ENCODE peak calls at places on chromosomes 5 and 9, in nine cellular contexts. P is lower leg skin, Z is fibroblast of the aortic adventitia, D is SK-N-SH, S is heart left ventricle, T is breast epithelium, G is bronchial epithelial cell, X is tibial artery, V is fibroblast of pulmonary artery. A is an unnamed sample.

GRCh38 chr9:96241391-96241809 is 60.6 kb downstream of the HSD17B3 start:
- DNase-seq in D (no peak), X (no peak), T (peak), Z (no peak), P (no peak), S (no peak), G (peak), V (no peak), A (no peak)

GRCh38 chr9:76302947-76303550 is 91.2 kb downstream of the RFK start:
- DNase-seq in S (no peak), T (no peak), V (peak), P (no peak), Z (peak), G (peak), X (no peak), D (peak), A (peak)

GRCh38 chr5:176875783-176876505 is 23.2 kb downstream of the HK3 start:
- DNase-seq in S (no peak), V (no peak), Z (no peak), D (no peak), X (no peak), G (no peak), T (no peak), P (no peak), A (no peak)

GRCh38 chr9:76887951-76888350 is 18.0 kb downstream of the PRUNE2 start:
- DNase-seq in D (no peak), G (no peak), P (no peak), T (no peak), X (no peak), Z (no peak), V (no peak), S (no peak), A (no peak)

GRCh38 chr5:35230043-35230611 is at the start of gene PRLR:
- DNase-seq in Z (peak), S (peak), D (peak), T (peak), G (peak), V (peak), X (peak), P (peak), A (peak)

GRCh38 chr5:176779537-176779936 is 30.8 kb upstream of the UNC5A start:
- DNase-seq in T (no peak), Z (no peak), G (no peak), S (no peak), V (no peak), X (peak), P (no peak), D (no peak), A (no peak)

GRCh38 chr9:133514475-133515239 is 10.1 kb downstream of the MYMK start:
- DNase-seq in T (no peak), V (no peak), S (peak), Z (peak), D (peak), X (no peak), P (no peak), G (no peak), A (no peak)

GRCh38 chr9:86287013-86287412 is 4.7 kb upstream of the ISCA1 start:
- DNase-seq in X (no peak), Z (peak), D (peak), S (no peak), V (peak), P (no peak), G (peak), T (no peak), A (peak)

GRCh38 chr9:107749787-107750444 is 260.3 kb upstream of the KLF4 start:
- DNase-seq in S (peak), V (peak), D (no peak), X (peak), T (peak), P (peak), Z (peak), G (peak), A (peak)

GRCh38 chr9:116115731-116116353 is 37.7 kb upstream of the PAPPA start:
- DNase-seq in D (no peak), X (no peak), T (no peak), S (no peak), V (peak), Z (peak), P (no peak), G (no peak), A (peak)

GRCh38 chr9:93761822-93762221 is 185.4 kb downstream of the PHF2 start:
- DNase-seq in S (no peak), Z (no peak), V (no peak), P (no peak), D (no peak), X (no peak), T (no peak), G (no peak), A (no peak)

GRCh38 chr9:91560301-91560700 is 136.7 kb upstream of the NFIL3 start:
- DNase-seq in S (no peak), P (no peak), Z (peak), V (peak), X (no peak), D (no peak), G (no peak), T (no peak), A (peak)

GRCh38 chr9:124478014-124478753 is 27.9 kb downstream of the ADGRD2 start:
- DNase-seq in S (no peak), G (no peak), P (no peak), T (no peak), D (peak), Z (no peak), V (no peak), X (no peak), A (no peak)

GRCh38 chr9:4714266-4715016 is 26.6 kb downstream of the AK3 start:
- DNase-seq in P (no peak), G (no peak), Z (no peak), T (no peak), S (no peak), X (no peak), D (no peak), V (peak), A (peak)

GRCh38 chr5:7473668-7474215 is 77.8 kb downstream of the ADCY2 start:
- DNase-seq in V (no peak), S (no peak), G (no peak), X (no peak), D (no peak), P (no peak), Z (no peak), T (no peak), A (no peak)

GRCh38 chr5:162163663-162164062 is 96.1 kb downstream of the GABRG2 start:
- DNase-seq in X (no peak), D (no peak), G (no peak), S (no peak), Z (no peak), T (no peak), V (no peak), P (no peak), A (no peak)

GRCh38 chr9:89374176-89374575 is 55.9 kb downstream of the SECISBP2 start:
- DNase-seq in S (no peak), V (peak), P (no peak), Z (no peak), X (no peak), T (no peak), G (no peak), D (no peak), A (peak)

GRCh38 chr5:112886975-112887374 is 25.9 kb downstream of the SRP19 start:
- DNase-seq in P (no peak), S (no peak), V (no peak), G (no peak), X (no peak), Z (no peak), D (no peak), T (no peak), A (no peak)

GRCh38 chr5:122656107-122656506 is 118.8 kb upstream of the SNX2 start:
- DNase-seq in T (no peak), X (no peak), Z (no peak), D (no peak), V (no peak), S (no peak), G (peak), P (no peak), A (no peak)

GRCh38 chr9:129887210-129888084 is 52.2 kb downstream of the USP20 start:
- DNase-seq in V (peak), P (no peak), S (no peak), T (no peak), G (no peak), D (no peak), X (no peak), Z (peak), A (peak)

GRCh38 chr5:15209053-15209762 is 290.8 kb upstream of the FBXL7 start:
- DNase-seq in Z (peak), T (no peak), G (peak), P (no peak), S (no peak), D (peak), V (peak), X (no peak), A (no peak)

GRCh38 chr9:92439921-92440750 is 15.9 kb upstream of the OMD start:
- DNase-seq in T (no peak), P (no peak), S (no peak), Z (peak), G (peak), X (no peak), V (peak), D (no peak), A (peak)

GRCh38 chr9:72978724-72979123 is 25.9 kb upstream of the ALDH1A1 start:
- DNase-seq in P (no peak), G (peak), D (no peak), X (no peak), Z (peak), S (no peak), T (no peak), V (peak), A (peak)

GRCh38 chr9:133371261-133371711 is 4.6 kb downstream of the SURF4 start:
- DNase-seq in V (no peak), P (no peak), X (no peak), Z (no peak), G (no peak), S (no peak), D (no peak), T (no peak), A (no peak)

GRCh38 chr5:103587185-103587748 is 24.7 kb upstream of the NUDT12 start:
- DNase-seq in V (peak), X (no peak), P (no peak), G (peak), D (peak), Z (peak), S (no peak), T (no peak), A (peak)

GRCh38 chr9:77170991-77171699 is 6.2 kb upstream of the VPS13A start:
- DNase-seq in D (no peak), X (no peak), S (peak), T (no peak), P (no peak), G (no peak), V (no peak), Z (no peak), A (no peak)

GRCh38 chr5:171897231-171897630 is 109.2 kb downstream of the FBXW11 start:
- DNase-seq in Z (no peak), T (no peak), G (no peak), P (no peak), D (no peak), S (no peak), X (no peak), V (no peak), A (no peak)

GRCh38 chr5:178839319-178839704 is 20.4 kb upstream of the ZNF354B start:
- DNase-seq in T (peak), D (peak), S (peak), X (no peak), P (peak), V (peak), Z (no peak), G (peak), A (no peak)

GRCh38 chr9:129596541-129597328 is 24.2 kb downstream of the C9orf50 start:
- DNase-seq in P (no peak), S (peak), V (peak), Z (peak), G (peak), X (peak), D (peak), T (peak), A (peak)

GRCh38 chr9:134659688-134660131 is 18.1 kb downstream of the COL5A1 start:
- DNase-seq in G (no peak), T (no peak), P (no peak), V (no peak), Z (peak), X (peak), D (peak), S (no peak), A (no peak)

GRCh38 chr9:134661299-134661698 is 19.7 kb downstream of the COL5A1 start:
- DNase-seq in X (peak), Z (no peak), S (no peak), D (no peak), V (no peak), P (no peak), T (no peak), G (no peak), A (peak)

GRCh38 chr9:134662143-134662876 is 20.7 kb downstream of the COL5A1 start:
- DNase-seq in P (peak), Z (peak), V (peak), G (no peak), S (peak), T (no peak), X (peak), D (peak), A (peak)

GRCh38 chr9:134661791-134662142 is 20.2 kb downstream of the COL5A1 start:
- DNase-seq in G (no peak), T (no peak), X (peak), S (no peak), P (no peak), V (peak), Z (no peak), D (peak), A (peak)

GRCh38 chr9:134660407-134660806 is 18.8 kb downstream of the COL5A1 start:
- DNase-seq in S (no peak), G (no peak), Z (no peak), X (no peak), P (no peak), V (peak), T (no peak), D (no peak), A (no peak)
- TF ChIP-seq CTCF in S (peak), G (peak), Z (peak), X (no peak), P (no peak), V (peak), T (peak), D (peak), A (peak)

GRCh38 chr5:81234801-81235200 is 1.7 kb downstream of the CKMT2 start:
- DNase-seq in X (no peak), G (no peak), T (no peak), D (no peak), V (no peak), S (peak), P (no peak), Z (no peak), A (no peak)

GRCh38 chr5:81230429-81230828 is 2.7 kb upstream of the CKMT2 start:
- DNase-seq in T (no peak), Z (no peak), X (no peak), G (no peak), P (no peak), D (no peak), S (no peak), V (no peak), A (no peak)

GRCh38 chr5:81234299-81234698 is 1.2 kb downstream of the CKMT2 start:
- DNase-seq in V (no peak), G (no peak), X (no peak), P (no peak), T (no peak), S (no peak), D (no peak), Z (no peak), A (no peak)

GRCh38 chr5:81233080-81233634 is at the start of gene CKMT2:
- DNase-seq in G (no peak), T (peak), S (peak), V (peak), P (no peak), D (no peak), X (peak), Z (peak), A (peak)

DNA sequence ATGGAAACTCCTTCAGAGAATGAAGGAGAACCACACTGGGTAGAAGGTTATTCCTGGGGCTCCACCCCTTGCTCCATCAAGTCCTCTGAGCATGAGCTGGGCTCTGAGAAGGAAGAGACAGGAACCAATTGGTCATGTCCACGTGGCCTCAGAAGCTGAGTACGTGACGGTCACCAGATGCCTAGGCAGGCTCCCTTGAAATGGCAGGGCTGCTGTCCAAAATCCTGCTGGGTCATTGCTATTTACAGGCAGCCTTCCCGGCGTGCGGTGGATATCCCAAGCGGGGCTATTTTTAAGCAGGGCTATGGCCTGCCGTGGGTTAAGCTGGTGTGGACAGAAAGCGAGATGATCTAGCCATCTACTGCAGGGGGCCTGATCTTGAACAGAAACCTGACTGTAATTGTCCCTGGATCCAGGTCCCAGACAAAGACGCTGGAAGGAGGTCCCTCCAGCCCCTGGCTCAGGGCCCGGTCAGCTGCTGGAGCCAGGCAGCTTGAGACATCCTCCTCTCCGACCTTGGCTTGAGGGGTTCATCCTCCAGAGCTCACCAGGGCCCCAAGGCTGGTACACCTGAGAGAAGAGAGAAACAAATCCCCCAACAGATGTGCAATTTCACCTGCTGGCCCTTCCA is 558 bp upstream of the CKMT2 start:
- DNase-seq in D (no peak), P (no peak), X (peak), T (no peak), Z (peak), G (no peak), V (peak), S (peak), A (peak)
- H3K4me3 ChIP-seq in D (no peak), P (no peak), X (peak), T (peak), Z (no peak), G (no peak), V (peak), S (peak), A (no peak)

GRCh38 chr5:58341485-58341884 is 118.4 kb downstream of the PLK2 start:
- DNase-seq in V (no peak), D (no peak), P (no peak), T (no peak), S (no peak), X (no peak), G (no peak), Z (no peak), A (no peak)

GRCh38 chr5:58330781-58331180 is 129.1 kb downstream of the PLK2 start:
- DNase-seq in D (no peak), Z (no peak), G (peak), S (no peak), X (no peak), P (no peak), V (no peak), T (no peak), A (no peak)

GRCh38 chr5:58334035-58334434 is 125.9 kb downstream of the PLK2 start:
- DNase-seq in D (no peak), T (no peak), X (no peak), V (no peak), G (peak), P (no peak), Z (peak), S (no peak), A (no peak)

DNA sequence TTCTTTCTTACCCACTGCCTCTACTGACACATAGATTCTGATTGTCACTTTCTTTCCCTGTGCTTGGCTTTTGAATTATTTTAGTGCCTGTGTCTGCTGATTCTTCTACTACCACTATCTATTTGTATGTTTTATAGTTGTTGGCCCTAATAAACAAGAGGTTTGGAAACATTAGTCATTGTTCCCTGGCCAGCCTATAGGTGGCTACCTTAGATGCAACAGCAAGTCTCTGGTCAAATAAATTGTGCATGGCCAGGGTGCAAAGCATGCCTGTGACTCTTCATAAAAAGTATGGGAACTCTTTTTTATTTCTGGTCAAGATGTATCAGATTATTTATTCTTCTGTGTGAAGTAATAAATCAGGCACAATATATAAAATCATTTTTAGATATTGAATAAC is 124.4 kb downstream of the PLK2 start:
- DNase-seq in X (no peak), S (no peak), G (peak), V (peak), P (no peak), D (no peak), T (no peak), Z (no peak), A (no peak)
- TF ChIP-seq CTCF in X (no peak), S (no peak), G (peak), V (peak), P (no peak), D (no peak), T (no peak), Z (peak), A (no peak)

GRCh38 chr5:138449501-138450239 is 10.8 kb downstream of the REEP2 start:
- DNase-seq in X (peak), T (peak), Z (peak), G (peak), V (peak), P (peak), S (peak), D (peak), A (peak)
- H3K4me3 ChIP-seq in X (no peak), T (peak), Z (peak), G (no peak), V (no peak), P (no peak), S (no peak), D (no peak), A (peak)

GRCh38 chr5:150710165-150710564 is 9.3 kb upstream of the RBM22 start:
- DNase-seq in P (no peak), D (peak), G (peak), V (peak), S (no peak), Z (no peak), T (no peak), X (no peak), A (peak)
- TF ChIP-seq CTCF in P (no peak), D (peak), G (peak), V (peak), S (peak), Z (peak), T (no peak), X (peak), A (peak)

GRCh38 chr5:126594077-126594476 is 942 bp downstream of the ALDH7A1 start:
- DNase-seq in V (peak), Z (peak), X (no peak), P (peak), D (no peak), S (no peak), T (peak), G (peak), A (peak)

GRCh38 chr5:126591549-126591948 is 3.5 kb downstream of the ALDH7A1 start:
- DNase-seq in T (no peak), X (no peak), P (no peak), D (no peak), V (no peak), S (no peak), G (no peak), Z (no peak), A (no peak)

GRCh38 chr5:126595486-126596083 is 566 bp upstream of the ALDH7A1 start:
- DNase-seq in V (no peak), S (no peak), P (no peak), Z (no peak), G (no peak), X (no peak), T (no peak), D (no peak), A (no peak)

GRCh38 chr5:126597156-126597555 is 2.1 kb upstream of the ALDH7A1 start:
- DNase-seq in Z (peak), T (no peak), P (peak), V (peak), X (no peak), G (peak), D (no peak), S (no peak), A (peak)

DNA sequence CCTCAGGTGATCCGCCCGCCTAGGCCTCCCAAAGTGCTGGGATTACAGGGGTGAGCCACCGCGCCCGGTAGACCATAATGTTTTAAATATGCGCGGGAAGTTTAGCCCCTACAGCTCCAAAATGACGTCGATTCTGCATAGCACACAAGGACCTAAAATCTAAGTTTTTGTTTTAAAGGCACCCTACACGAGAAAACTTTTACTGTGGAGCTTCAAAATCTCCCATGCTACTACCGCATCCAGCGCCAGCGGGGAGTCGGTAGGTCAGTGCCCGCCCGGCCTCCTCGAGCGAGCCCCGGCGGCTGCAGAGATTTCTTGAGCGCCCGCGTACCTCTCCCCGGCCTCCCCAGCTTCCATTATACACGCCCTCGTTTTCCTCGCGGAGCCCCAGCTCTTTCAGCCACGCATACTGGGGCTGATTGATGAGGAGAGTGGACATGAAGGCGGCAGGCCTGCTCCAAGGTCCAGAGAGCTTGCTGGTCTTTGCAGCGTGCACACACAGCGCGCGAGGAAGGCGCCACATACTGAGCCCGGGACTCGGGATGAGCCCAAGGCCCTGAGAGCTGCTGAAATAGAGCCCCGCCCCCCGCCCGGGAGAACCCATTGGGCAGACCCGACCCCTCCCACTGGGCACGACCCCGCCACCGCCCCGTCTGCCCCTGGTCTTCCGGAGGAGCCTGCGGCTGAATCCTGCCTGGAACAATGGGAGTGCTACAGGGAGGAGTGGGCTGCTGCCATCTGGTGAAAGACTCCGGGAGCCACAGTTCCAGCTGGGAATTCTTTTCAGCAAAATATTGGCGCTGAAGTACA is at the start of gene ALDH7A1:
- DNase-seq in S (peak), D (peak), X (peak), P (peak), T (peak), Z (peak), V (peak), G (peak), A (peak)
- H3K4me3 ChIP-seq in S (peak), D (peak), X (peak), P (peak), T (peak), Z (peak), V (peak), G (peak), A (peak)